ENCODE peak calls at places on chromosomes 6 and 20, in four cellular contexts. K is CD4-positive, CD25-positive, alpha-beta regulatory T cell; T is SJSA1; V is body of pancreas. X is an unnamed sample. For H3K4me1, the result is how much of the 10 kb centered on the place peaks cover.

GRCh38 chr6:1346101-1346500 is 34.2 kb downstream of the FOXQ1 start:
- DNase-seq in K (no peak), T (no peak), V (no peak), X (no peak)

GRCh38 chr20:1370548-1371110 is 22.2 kb downstream of the FKBP1A start:
- DNase-seq in K (no peak), T (no peak), V (no peak), X (no peak)

GRCh38 chr6:82183642-82184282 is 63.8 kb downstream of the IBTK start:
- DNase-seq in K (no peak), T (no peak), V (no peak), X (no peak)

GRCh38 chr6:139711714-139712585 is 337.5 kb upstream of the CITED2 start:
- DNase-seq in K (no peak), T (no peak), V (no peak), X (no peak)

GRCh38 chr6:6320901-6321300 is 439 bp upstream of the F13A1 start:
- DNase-seq in K (no peak), T (peak), V (no peak), X (no peak)

GRCh38 chr6:44731485-44732095 is 344.1 kb downstream of the CDC5L start:
- DNase-seq in K (no peak), T (no peak), V (no peak), X (no peak)

GRCh38 chr20:62203378-62204030 is 16.6 kb downstream of the HRH3 start:
- DNase-seq in K (no peak), T (no peak), V (no peak), X (no peak)

GRCh38 chr20:8291200-8291599 is 159.1 kb downstream of the PLCB1 start:
- DNase-seq in K (no peak), T (no peak), V (no peak), X (no peak)

GRCh38 chr20:62900052-62900691 is 26.1 kb downstream of the DIDO1 start:
- DNase-seq in K (peak), T (peak), V (peak), X (peak)

GRCh38 chr6:94562846-94563245 is 1014.5 kb upstream of the MANEA start:
- DNase-seq in K (no peak), T (no peak), V (no peak), X (no peak)

GRCh38 chr6:161194374-161194773 is 79.5 kb downstream of the AGPAT4 start:
- DNase-seq in K (no peak), T (no peak), V (no peak), X (no peak)

GRCh38 chr6:149452062-149452939 is 32.5 kb downstream of the ZC3H12D start:
- DNase-seq in K (no peak), T (no peak), V (no peak), X (no peak)

GRCh38 chr6:19842030-19842429 is 4.9 kb downstream of the ID4 start:
- DNase-seq in K (no peak), T (no peak), V (no peak), X (no peak)

GRCh38 chr6:52076791-52077179 is 10.6 kb downstream of the PKHD1 start:
- DNase-seq in K (no peak), T (no peak), V (no peak), X (no peak)

GRCh38 chr6:121885399-121886152 is 450.1 kb downstream of the GJA1 start:
- DNase-seq in K (no peak), T (no peak), V (no peak), X (no peak)

GRCh38 chr20:21125072-21125848 is 622 bp upstream of the KIZ start:
- DNase-seq in K (no peak), T (peak), V (peak), X (no peak)

GRCh38 chr6:169140986-169141495 is 112.6 kb downstream of the THBS2 start:
- DNase-seq in K (no peak), T (no peak), V (no peak), X (no peak)

GRCh38 chr6:102679844-102680243 is 1286.3 kb downstream of the GRIK2 start:
- DNase-seq in K (no peak), T (no peak), V (no peak), X (no peak)

GRCh38 chr6:112222111-112222726 is 32.1 kb downstream of the LAMA4 start:
- DNase-seq in K (no peak), T (peak), V (no peak), X (no peak)

GRCh38 chr20:12555369-12555768 is 453.4 kb upstream of the SPTLC3 start:
- DNase-seq in K (no peak), T (no peak), V (no peak), X (no peak)

GRCh38 chr20:17835240-17835940 is 133.2 kb downstream of the SNX5 start:
- DNase-seq in K (no peak), T (peak), V (peak), X (no peak)

GRCh38 chr6:80547827-80548226 is 441.4 kb downstream of the BCKDHB start:
- DNase-seq in K (no peak), T (peak), V (no peak), X (no peak)

GRCh38 chr20:63525968-63526367 is 5.4 kb downstream of the PPDPF start:
- DNase-seq in K (no peak), T (no peak), V (no peak), X (no peak)

GRCh38 chr6:123745877-123746276 is 57.8 kb upstream of the NKAIN2 start:
- DNase-seq in K (no peak), T (no peak), V (no peak), X (no peak)

GRCh38 chr6:105024803-105025202 is 67.9 kb downstream of the LIN28B start:
- DNase-seq in K (no peak), T (no peak), V (no peak), X (no peak)

DNA sequence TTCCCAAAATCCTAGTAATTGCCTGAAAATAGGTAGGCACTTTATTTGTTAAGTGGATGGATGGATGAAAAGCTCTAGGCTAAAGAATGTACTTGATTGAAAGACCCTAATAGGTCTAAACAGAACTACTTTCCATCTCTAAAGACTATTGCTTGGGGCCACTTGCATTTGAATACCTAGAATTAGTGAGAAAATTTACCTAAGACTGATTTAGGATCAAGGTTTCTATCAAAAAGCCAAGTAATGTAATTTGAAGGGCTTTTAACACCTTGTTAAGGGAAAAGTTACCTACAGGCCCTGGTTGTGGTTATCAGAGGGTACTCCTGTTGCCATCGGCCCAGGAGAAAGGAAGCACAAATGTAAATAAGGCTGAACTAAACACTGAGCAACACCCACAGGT is 580.7 kb downstream of the LMBRD1 start:
- DNase-seq in K (no peak), T (no peak), V (no peak), X (no peak)
- H3K4me1 ChIP-seq in K (under half), T (under half), V (under half), X (under half)

DNA sequence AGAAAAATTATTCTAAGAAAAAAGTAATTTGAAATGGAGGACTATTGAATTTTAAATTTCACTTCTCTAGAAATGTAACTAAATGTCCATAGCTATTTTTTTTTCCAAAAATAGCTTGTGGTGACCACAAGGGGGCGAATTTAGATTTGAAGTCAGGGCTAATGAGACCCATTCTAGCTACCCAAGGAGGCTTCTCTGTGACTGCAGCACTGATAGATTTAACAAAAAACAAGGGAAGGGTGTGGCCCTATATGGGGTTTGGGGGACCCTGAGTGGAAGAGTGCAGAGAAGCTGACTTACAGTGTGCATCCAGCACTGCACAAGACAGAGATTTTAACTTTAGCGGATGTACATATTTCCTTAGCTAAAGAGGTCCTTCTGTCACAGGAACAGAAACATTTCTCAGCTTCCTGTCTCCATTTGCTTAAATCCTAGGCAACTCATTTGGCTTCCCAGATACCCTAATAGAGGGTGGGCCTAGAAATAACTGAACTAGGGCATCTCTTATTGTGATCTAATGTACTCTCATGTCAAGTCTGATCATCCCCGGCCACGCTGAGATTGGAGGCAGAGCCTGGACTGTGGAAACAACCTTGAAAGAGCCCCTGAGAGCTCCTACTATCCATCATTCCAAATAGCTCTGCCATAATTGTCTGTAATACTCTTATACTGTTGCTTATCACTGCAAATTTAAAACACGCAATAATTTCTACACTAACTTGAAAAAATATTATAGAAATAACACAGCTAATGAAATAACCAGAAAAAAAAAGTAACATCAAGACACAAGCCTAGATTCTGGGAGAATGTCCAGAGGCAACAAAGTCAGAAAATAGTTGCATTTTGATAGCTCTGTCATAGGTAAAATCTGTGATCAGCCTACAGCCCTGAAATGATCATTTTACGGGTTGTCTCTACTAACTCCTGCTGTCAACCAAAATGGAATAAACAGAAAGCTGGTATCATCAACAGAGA is 93.6 kb downstream of the SNAP91 start:
- DNase-seq in K (peak), T (peak), V (no peak), X (no peak)
- H3K27ac ChIP-seq in K (no peak), T (no peak), V (no peak), X (no peak)

GRCh38 chr20:37904845-37905244 is 1.9 kb downstream of the VSTM2L start:
- DNase-seq in K (no peak), T (no peak), V (no peak), X (no peak)
- H3K4me3 ChIP-seq in K (no peak), T (no peak), V (no peak), X (no peak)

GRCh38 chr6:15263780-15264374 is 18.0 kb downstream of the JARID2 start:
- DNase-seq in K (no peak), T (no peak), V (no peak), X (no peak)

GRCh38 chr6:15256538-15257222 is 10.8 kb downstream of the JARID2 start:
- DNase-seq in K (no peak), T (peak), V (no peak), X (no peak)

GRCh38 chr6:15260099-15260821 is 14.4 kb downstream of the JARID2 start:
- DNase-seq in K (no peak), T (peak), V (no peak), X (no peak)

GRCh38 chr6:15255481-15256414 is 9.9 kb downstream of the JARID2 start:
- DNase-seq in K (peak), T (no peak), V (no peak), X (no peak)

GRCh38 chr6:15259766-15260098 is 13.9 kb downstream of the JARID2 start:
- DNase-seq in K (no peak), T (no peak), V (no peak), X (no peak)
- H3K4me1 ChIP-seq in K (under half), T (half or more), V (under half), X (under half)

GRCh38 chr20:43939762-43940121 is 25.1 kb downstream of the TOX2 start:
- DNase-seq in K (no peak), T (no peak), V (no peak), X (no peak)
- H3K27ac ChIP-seq in K (no peak), T (peak), V (no peak), X (no peak)

GRCh38 chr20:41004561-41005360 is 23.9 kb upstream of the TOP1 start:
- DNase-seq in K (no peak), T (no peak), V (no peak), X (no peak)
- H3K4me3 ChIP-seq in K (no peak), T (peak), V (no peak), X (no peak)

GRCh38 chr6:90098637-90099036 is 198.0 kb downstream of the BACH2 start:
- DNase-seq in K (no peak), T (no peak), V (no peak), X (no peak)

GRCh38 chr6:90096818-90097217 is 199.8 kb downstream of the BACH2 start:
- DNase-seq in K (no peak), T (no peak), V (no peak), X (no peak)

GRCh38 chr6:90100059-90100665 is 196.5 kb downstream of the BACH2 start:
- DNase-seq in K (no peak), T (no peak), V (no peak), X (no peak)

GRCh38 chr6:90097357-90097756 is 199.3 kb downstream of the BACH2 start:
- DNase-seq in K (no peak), T (no peak), V (no peak), X (no peak)

DNA sequence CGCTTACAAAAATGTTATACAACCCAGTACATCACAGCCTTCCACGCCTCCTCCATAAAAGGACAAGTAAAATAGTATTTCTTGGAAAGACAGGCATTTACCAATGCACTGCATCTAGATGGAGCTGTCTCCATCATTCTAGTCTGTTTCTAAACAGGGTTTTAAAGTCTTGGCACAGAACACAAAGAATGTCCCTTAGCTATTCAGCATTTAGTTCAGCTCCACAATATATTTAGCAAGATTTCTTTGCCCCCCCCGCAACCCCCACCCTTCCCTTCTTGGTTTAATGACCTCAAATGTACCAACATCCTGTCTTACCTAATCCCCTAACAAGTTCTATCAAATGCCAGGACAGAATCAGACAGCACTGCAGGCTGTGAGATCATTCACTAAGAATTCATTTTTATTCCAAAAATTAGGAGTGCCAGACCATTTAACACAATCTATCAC is 198.6 kb downstream of the BACH2 start:
- DNase-seq in K (peak), T (peak), V (peak), X (peak)
- H3K4me1 ChIP-seq in K (under half), T (under half), V (under half), X (under half)

X was measured in naive thymus-derived CD4-positive, alpha-beta T cell.